ENCODE peak calls at places on chromosomes 7 and 10, in four cellular contexts. N is cardiac muscle cell, M is left ventricle myocardium inferior, E is psoas muscle. C is an unnamed sample.

GRCh38 chr7:8436965-8437364 is 3.6 kb downstream of the NXPH1 start:
- DNase-seq in M (no peak), N (peak), E (no peak), C (peak)

GRCh38 chr7:32893225-32893560 is 1.6 kb upstream of the KBTBD2 start:
- DNase-seq in M (no peak), N (no peak), E (no peak), C (no peak)

GRCh38 chr10:104235801-104236200 is 3.6 kb upstream of the CFAP43 start:
- DNase-seq in E (no peak), N (no peak), M (no peak), C (no peak)

GRCh38 chr7:101537205-101537604 is 91.9 kb downstream of the MYL10 start:
- DNase-seq in N (no peak), M (no peak), E (no peak), C (no peak)

GRCh38 chr10:14009315-14010082 is 321.2 kb downstream of the FRMD4A start:
- DNase-seq in N (no peak), E (no peak), M (no peak), C (peak)

GRCh38 chr7:16708496-16708895 is 45.1 kb upstream of the TSPAN13 start:
- DNase-seq in M (no peak), N (no peak), E (no peak), C (no peak)

GRCh38 chr7:101884671-101885596 is 67.5 kb downstream of the CUX1 start:
- DNase-seq in E (no peak), N (no peak), M (no peak), C (peak)

GRCh38 chr7:44398506-44398905 is 73.1 kb upstream of the CAMK2B start:
- DNase-seq in N (no peak), M (peak), E (peak), C (no peak)

GRCh38 chr10:95821766-95822165 is 65.8 kb downstream of the ENTPD1 start:
- DNase-seq in M (no peak), E (no peak), N (no peak), C (no peak)

GRCh38 chr10:11958956-11959355 is 83.7 kb downstream of the UPF2 start:
- DNase-seq in N (no peak), M (no peak), E (no peak), C (no peak)

GRCh38 chr7:131106681-131107342 is 220.9 kb upstream of the MKLN1 start:
- DNase-seq in E (peak), M (peak), N (peak), C (peak)

GRCh38 chr10:117216611-117217195 is 19.4 kb downstream of the KCNK18 start:
- DNase-seq in M (peak), N (peak), E (peak), C (peak)

GRCh38 chr10:100980327-100981110 is 6.8 kb downstream of the MRPL43 start:
- DNase-seq in M (no peak), E (no peak), N (no peak), C (no peak)

GRCh38 chr10:99945286-99945685 is 64.5 kb downstream of the DNMBP start:
- DNase-seq in M (no peak), N (peak), E (peak), C (no peak)

GRCh38 chr7:48285365-48285764 is 114.1 kb downstream of the ABCA13 start:
- DNase-seq in N (no peak), E (no peak), M (no peak), C (no peak)

GRCh38 chr7:12674861-12675260 is 12.6 kb upstream of the ARL4A start:
- DNase-seq in E (no peak), N (no peak), M (no peak), C (peak)

GRCh38 chr7:47352394-47352968 is 229.4 kb downstream of the TNS3 start:
- DNase-seq in E (no peak), M (no peak), N (no peak), C (no peak)

GRCh38 chr10:58107506-58107905 is 160.2 kb downstream of the IPMK start:
- DNase-seq in N (no peak), M (no peak), E (no peak), C (no peak)

GRCh38 chr7:100486753-100487446 is 3.2 kb downstream of the NYAP1 start:
- DNase-seq in E (no peak), N (no peak), M (no peak), C (no peak)

GRCh38 chr7:2760098-2760889 is 72.3 kb downstream of the AMZ1 start:
- DNase-seq in N (peak), M (peak), E (peak), C (peak)

GRCh38 chr10:103745264-103746247 is 109.8 kb downstream of the SH3PXD2A start:
- DNase-seq in N (no peak), M (no peak), E (peak), C (no peak)

GRCh38 chr7:28613262-28613661 is 200.9 kb downstream of the CREB5 start:
- DNase-seq in E (no peak), N (no peak), M (no peak), C (no peak)

GRCh38 chr7:80884511-80885195 is 34.2 kb downstream of the SEMA3C start:
- DNase-seq in N (no peak), E (no peak), M (no peak), C (no peak)

GRCh38 chr10:11742009-11742778 is at the start of gene ECHDC3:
- DNase-seq in N (no peak), M (peak), E (peak), C (peak)

GRCh38 chr10:30182191-30183075 is 123.0 kb upstream of the JCAD start:
- DNase-seq in N (peak), M (no peak), E (peak), C (no peak)

GRCh38 chr7:102044984-102045673 is 227.7 kb downstream of the CUX1 start:
- DNase-seq in M (peak), E (peak), N (no peak), C (no peak)

GRCh38 chr7:111762799-111763198 is 200.5 kb upstream of the IMMP2L start:
- DNase-seq in E (no peak), M (no peak), N (no peak), C (no peak)

GRCh38 chr10:50497758-50498157 is 126.0 kb downstream of the SGMS1 start:
- DNase-seq in E (no peak), M (no peak), N (no peak), C (peak)

GRCh38 chr10:43264324-43264986 is 2.4 kb downstream of the RASGEF1A start:
- DNase-seq in N (no peak), E (no peak), M (no peak), C (no peak)

GRCh38 chr10:43263551-43264323 is 3.1 kb downstream of the RASGEF1A start:
- DNase-seq in E (no peak), M (no peak), N (no peak), C (no peak)

GRCh38 chr10:43264987-43265798 is 1.7 kb downstream of the RASGEF1A start:
- DNase-seq in M (no peak), E (no peak), N (no peak), C (no peak)

GRCh38 chr10:43267811-43268210 is 946 bp upstream of the RASGEF1A start:
- DNase-seq in E (no peak), M (no peak), N (no peak), C (no peak)

DNA sequence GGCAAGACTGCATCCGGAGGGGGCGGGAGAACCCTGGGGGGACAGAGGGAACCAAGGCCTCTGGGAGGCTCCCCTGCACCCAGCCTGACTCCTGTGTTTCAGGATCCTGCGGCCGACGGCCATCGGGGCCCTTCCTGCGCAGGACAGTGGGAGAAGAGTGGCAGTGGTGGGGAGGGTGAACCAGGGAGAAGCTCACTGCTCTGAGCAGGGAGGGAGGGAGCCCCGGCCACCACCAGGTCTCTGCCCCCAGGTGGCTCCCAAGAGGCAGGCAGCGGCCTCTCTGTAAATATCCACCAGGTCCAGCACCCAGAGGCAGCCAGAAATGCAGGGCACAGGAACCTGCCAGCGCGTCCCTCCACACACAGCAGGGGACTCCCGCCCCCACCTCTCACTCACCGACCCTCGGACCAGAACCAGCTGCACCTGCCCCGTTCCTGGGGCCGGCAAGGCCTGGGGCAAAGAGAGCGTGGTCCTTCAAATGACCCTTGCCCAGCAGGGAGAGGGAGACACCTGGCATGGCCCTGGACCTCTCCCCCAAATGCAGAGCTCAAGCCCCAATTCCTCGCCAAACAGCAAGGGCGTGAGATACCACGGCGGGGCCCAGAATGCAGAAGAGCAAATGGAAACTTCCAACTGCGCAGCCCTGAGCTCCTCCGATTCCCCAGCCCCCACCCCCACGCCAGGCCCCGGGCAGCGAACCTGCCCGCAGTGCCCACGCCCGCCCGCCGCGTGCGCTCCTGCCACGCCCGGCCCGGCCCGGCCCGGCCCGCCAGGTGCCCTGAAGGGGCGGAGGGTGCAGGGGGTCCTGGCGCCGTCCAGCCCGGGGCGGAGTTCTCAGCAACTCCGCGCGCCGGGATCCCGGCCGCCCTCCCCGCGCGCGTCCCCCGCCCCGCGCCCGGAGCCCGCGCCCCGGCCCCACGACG is 805 bp downstream of the RASGEF1A start:
- DNase-seq in E (no peak), M (no peak), N (peak), C (no peak)
- TF ChIP-seq CTCF in E (peak), M (peak), N (no peak), C (no peak)

GRCh38 chr7:69677054-69677847 is 79.0 kb downstream of the AUTS2 start:
- DNase-seq in N (no peak), E (no peak), M (no peak), C (peak)
- H3K4me3 ChIP-seq in N (no peak), E (no peak), M (no peak), C (no peak)

DNA sequence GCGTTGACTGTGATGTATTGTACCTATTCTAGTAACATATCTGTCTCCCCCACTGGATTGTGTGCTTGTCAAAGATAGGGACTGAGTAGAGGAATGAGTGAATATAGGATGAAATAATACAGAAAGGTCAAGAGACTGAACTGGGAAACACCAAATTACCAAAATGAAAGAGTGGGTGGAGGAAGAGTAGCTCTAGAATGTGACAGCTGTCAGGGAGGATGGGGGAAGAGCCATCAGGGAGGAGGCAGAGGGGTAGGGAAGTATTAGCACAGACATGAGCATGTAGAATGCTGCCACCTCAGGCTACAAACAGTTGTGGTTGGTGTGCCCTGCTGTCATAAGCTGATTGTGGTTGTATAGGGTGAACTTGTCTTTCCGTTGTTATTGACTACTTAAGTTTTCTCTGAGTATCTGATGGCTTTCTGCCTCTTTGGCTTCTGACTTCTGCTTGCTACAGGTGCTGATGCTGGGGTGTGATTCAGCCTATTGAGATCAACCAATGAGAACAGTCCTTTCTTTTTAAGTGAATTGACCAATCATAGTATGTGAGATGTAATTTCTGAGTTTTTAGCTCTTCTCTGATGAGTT is 5.6 kb downstream of the CCSER2 start:
- DNase-seq in E (no peak), M (no peak), N (no peak), C (peak)
- TF ChIP-seq CTCF in E (no peak), M (no peak), N (no peak), C (no peak)

DNA sequence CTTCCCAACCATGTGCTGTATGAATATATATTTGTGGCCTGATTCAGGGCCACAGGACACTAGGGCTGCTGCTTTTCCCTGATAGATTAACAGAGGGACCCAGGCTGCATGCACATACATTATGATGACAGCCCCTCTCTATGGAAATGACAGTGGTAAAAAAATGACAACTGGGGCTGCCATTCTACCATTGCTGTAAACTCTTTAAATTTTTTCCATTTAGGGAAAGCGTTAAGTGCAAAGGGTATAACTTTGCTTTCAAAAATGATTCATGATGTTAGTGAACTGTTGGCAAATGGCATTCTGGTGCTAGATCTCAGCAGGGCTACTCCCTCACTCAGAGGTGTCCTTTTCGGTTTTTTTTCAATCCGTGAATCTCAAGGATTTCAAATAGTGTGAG is 4.2 kb downstream of the CTBP2 start:
- DNase-seq in N (no peak), E (no peak), M (no peak), C (no peak)
- H3K4me3 ChIP-seq in N (peak), E (peak), M (peak), C (no peak)

GRCh38 chr7:37353949-37354660 is 94.6 kb downstream of the ELMO1 start:
- DNase-seq in N (peak), E (no peak), M (no peak), C (no peak)

GRCh38 chr7:37352251-37352650 is 96.4 kb downstream of the ELMO1 start:
- DNase-seq in N (no peak), E (no peak), M (no peak), C (no peak)

GRCh38 chr7:37354661-37355131 is 94.0 kb downstream of the ELMO1 start:
- DNase-seq in M (peak), N (peak), E (peak), C (peak)

GRCh38 chr7:37349979-37350590 is 98.6 kb downstream of the ELMO1 start:
- DNase-seq in M (no peak), N (no peak), E (no peak), C (no peak)

DNA sequence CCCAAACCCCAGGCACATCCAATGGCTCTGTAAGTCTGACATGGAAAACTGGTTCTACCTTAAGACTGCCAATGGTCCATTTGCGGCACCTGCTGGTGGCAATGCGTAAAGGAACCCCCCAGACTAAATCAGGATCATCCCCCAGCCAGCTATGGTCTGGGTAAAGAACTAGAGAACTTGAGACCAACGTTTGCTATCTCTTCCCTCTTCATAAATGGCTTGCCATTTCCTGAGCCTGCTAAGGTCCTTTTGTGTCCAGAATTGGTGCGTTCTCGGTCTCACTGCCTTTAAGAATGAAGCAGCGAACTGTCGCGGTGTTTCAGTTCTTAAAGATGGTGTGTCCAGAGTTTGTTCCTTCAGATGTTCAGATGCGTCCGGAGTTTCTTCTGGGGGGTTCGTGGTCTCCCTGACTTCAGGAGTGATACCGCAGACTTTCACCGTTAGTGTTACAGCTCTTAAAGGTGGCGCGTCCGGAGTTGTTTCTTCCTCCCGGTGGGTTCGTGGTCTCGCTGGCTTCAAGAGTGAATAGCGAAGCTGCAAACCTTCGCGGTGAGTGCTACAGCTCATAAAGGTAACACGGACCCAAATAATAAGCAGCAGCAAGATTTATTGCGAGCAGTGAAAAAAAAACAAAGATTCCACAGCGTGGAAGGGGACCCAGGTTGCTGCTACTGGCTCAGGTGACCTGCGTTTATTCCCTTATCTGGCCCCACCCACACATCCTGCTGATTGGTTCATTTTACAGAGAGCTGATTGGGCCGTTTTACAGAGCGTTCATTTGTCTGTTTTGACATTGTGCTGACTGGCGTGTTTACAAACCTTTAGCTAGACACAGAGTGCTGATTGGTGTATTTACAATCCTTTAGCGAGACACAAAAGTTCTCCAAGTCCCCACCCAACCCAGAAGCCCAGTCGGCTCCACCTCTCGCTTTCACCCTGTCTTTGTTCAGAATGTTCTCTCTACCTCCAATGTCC is 95.4 kb downstream of the ELMO1 start:
- DNase-seq in N (no peak), M (no peak), E (no peak), C (peak)
- TF ChIP-seq CTCF in N (no peak), M (peak), E (no peak), C (peak)

GRCh38 chr10:46538723-46539426 is 17.6 kb downstream of the GPRIN2 start:
- DNase-seq in M (no peak), E (no peak), N (no peak), C (no peak)
- H3K4me3 ChIP-seq in M (no peak), E (no peak), N (no peak), C (no peak)

GRCh38 chr7:95047291-95047690 is 139.9 kb downstream of the PPP1R9A start:
- DNase-seq in E (no peak), M (no peak), N (no peak), C (no peak)

GRCh38 chr7:95046494-95047240 is 139.3 kb downstream of the PPP1R9A start:
- DNase-seq in N (no peak), M (no peak), E (no peak), C (no peak)

GRCh38 chr7:95045236-95045923 is 138.0 kb downstream of the PPP1R9A start:
- DNase-seq in E (no peak), M (no peak), N (no peak), C (peak)
- TF ChIP-seq CTCF in E (peak), M (peak), N (peak), C (no peak)

GRCh38 chr10:129472696-129473555 is 5.9 kb downstream of the MGMT start:
- DNase-seq in N (no peak), M (no peak), E (no peak), C (no peak)
- H3K4me3 ChIP-seq in N (no peak), M (no peak), E (no peak), C (no peak)